ENCODE peak calls at places on chromosomes 2 and 18, in four cellular contexts. I is H1, B is H9, S is mesendoderm. H is an unnamed sample.

GRCh38 chr18:2914844-2915243 is 68.0 kb downstream of the EMILIN2 start:
- DNase-seq in I (no peak), B (no peak), S (no peak), H (peak)

GRCh38 chr2:74847075-74847858 is 13.3 kb downstream of the HK2 start:
- DNase-seq in I (no peak), B (no peak), S (no peak), H (peak)

GRCh38 chr18:78726326-78727056 is 253.1 kb upstream of the SALL3 start:
- DNase-seq in I (no peak), B (peak), S (no peak), H (no peak)

GRCh38 chr2:1729264-1729663 is 15.1 kb downstream of the PXDN start:
- DNase-seq in I (no peak), B (no peak), S (no peak), H (no peak)

GRCh38 chr2:230691005-230691647 is 21.5 kb upstream of the CAB39 start:
- DNase-seq in I (no peak), B (no peak), S (peak), H (peak)

GRCh38 chr2:208807756-208808155 is 401.2 kb downstream of the PTH2R start:
- DNase-seq in I (no peak), B (no peak), S (no peak), H (no peak)

GRCh38 chr2:239382384-239382880 is 18.4 kb downstream of the HDAC4 start:
- DNase-seq in I (no peak), B (no peak), S (no peak), H (no peak)

GRCh38 chr18:5961097-5961827 is 65.9 kb upstream of the TMEM200C start:
- DNase-seq in I (no peak), B (no peak), S (peak), H (no peak)

GRCh38 chr2:85259101-85259590 is 68.6 kb downstream of the TGOLN2 start:
- DNase-seq in I (no peak), B (no peak), S (peak), H (peak)

GRCh38 chr2:11765501-11765900 is 19.1 kb downstream of the LPIN1 start:
- DNase-seq in I (no peak), B (no peak), S (no peak), H (no peak)

GRCh38 chr2:11101430-11101829 is 53.8 kb upstream of the SLC66A3 start:
- DNase-seq in I (no peak), B (no peak), S (no peak), H (no peak)

GRCh38 chr2:196168181-196168580 is 3.2 kb downstream of the STK17B start:
- DNase-seq in I (no peak), B (no peak), S (peak), H (peak)

GRCh38 chr18:28669165-28669564 is 492.2 kb upstream of the CDH2 start:
- DNase-seq in I (no peak), B (no peak), S (no peak), H (no peak)

GRCh38 chr2:182064024-182064880 is 78.6 kb downstream of the PPP1R1C start:
- DNase-seq in I (no peak), B (no peak), S (no peak), H (peak)

GRCh38 chr2:206392118-206392517 is 51.2 kb upstream of the ADAM23 start:
- DNase-seq in I (peak), B (peak), S (peak), H (peak)

GRCh38 chr2:108428286-108429009 is 20.6 kb upstream of the GCC2 start:
- DNase-seq in I (no peak), B (no peak), S (no peak), H (no peak)

GRCh38 chr2:138090330-138090729 is 126.1 kb downstream of the HNMT start:
- DNase-seq in I (no peak), B (no peak), S (peak), H (peak)

GRCh38 chr18:24153397-24153796 is 14.5 kb downstream of the CABYR start:
- DNase-seq in I (no peak), B (no peak), S (no peak), H (no peak)

GRCh38 chr2:10547663-10548384 is 99.7 kb upstream of the ODC1 start:
- DNase-seq in I (no peak), B (no peak), S (peak), H (no peak)

GRCh38 chr2:140895378-140895777 is 1235.4 kb downstream of the LRP1B start:
- DNase-seq in I (no peak), B (peak), S (peak), H (no peak)

GRCh38 chr2:100064592-100065006 is 77.8 kb downstream of the AFF3 start:
- DNase-seq in I (no peak), B (no peak), S (no peak), H (no peak)

GRCh38 chr2:40964509-40964908 is 512.6 kb upstream of the SLC8A1 start:
- DNase-seq in I (no peak), B (no peak), S (no peak), H (no peak)

GRCh38 chr2:202237787-202238233 is 587 bp downstream of the SUMO1 start:
- DNase-seq in I (no peak), B (peak), S (peak), H (peak)

GRCh38 chr18:35688757-35689156 is 107.2 kb downstream of the GALNT1 start:
- DNase-seq in I (no peak), B (no peak), S (peak), H (no peak)

GRCh38 chr2:63047534-63048281 is 2.9 kb upstream of the OTX1 start:
- DNase-seq in I (peak), B (peak), S (peak), H (no peak)

GRCh38 chr2:234368861-234369261 is 128.0 kb downstream of the ARL4C start:
- DNase-seq in I (no peak), B (no peak), S (peak), H (peak)

GRCh38 chr2:56012216-56012615 is 88.6 kb upstream of the EFEMP1 start:
- DNase-seq in I (no peak), B (no peak), S (no peak), H (no peak)

GRCh38 chr2:236177967-236178909 is 10.1 kb upstream of the GBX2 start:
- DNase-seq in I (peak), B (peak), S (peak), H (peak)

GRCh38 chr18:688322-688721 is 24.1 kb downstream of the ENOSF1 start:
- DNase-seq in I (no peak), B (no peak), S (no peak), H (no peak)

GRCh38 chr2:128380061-128380889 is 61.6 kb upstream of the HS6ST1 start:
- DNase-seq in I (no peak), B (peak), S (no peak), H (no peak)

DNA sequence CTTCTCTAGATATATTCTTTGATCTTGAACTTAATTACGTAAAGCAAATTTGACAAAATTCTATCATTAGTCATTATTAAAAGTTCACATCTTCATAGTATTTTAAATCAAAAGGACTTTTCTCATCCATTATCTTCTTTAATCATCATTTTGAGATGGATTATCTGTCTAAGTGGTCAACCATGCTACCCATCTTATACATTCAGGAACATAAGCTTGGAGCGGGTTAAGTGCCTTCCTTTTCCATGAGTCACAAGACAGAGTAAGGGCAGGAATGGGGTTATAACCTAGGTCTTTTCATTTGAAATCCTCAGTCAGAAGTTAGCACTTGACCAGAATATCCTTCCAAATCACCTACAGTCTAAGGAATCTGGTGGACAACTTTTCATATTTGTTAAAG is 297.1 kb downstream of the TCF4 start:
- DNase-seq in I (no peak), B (no peak), S (peak), H (peak)
- H3K56ac ChIP-seq in I (no peak), B (no peak), S (no peak), H (no peak)

GRCh38 chr2:164933751-164934189 is 21.6 kb downstream of the SLC38A11 start:
- DNase-seq in I (no peak), B (no peak), S (no peak), H (no peak)
- H3K56ac ChIP-seq in I (no peak), B (no peak), S (no peak), H (no peak)

DNA sequence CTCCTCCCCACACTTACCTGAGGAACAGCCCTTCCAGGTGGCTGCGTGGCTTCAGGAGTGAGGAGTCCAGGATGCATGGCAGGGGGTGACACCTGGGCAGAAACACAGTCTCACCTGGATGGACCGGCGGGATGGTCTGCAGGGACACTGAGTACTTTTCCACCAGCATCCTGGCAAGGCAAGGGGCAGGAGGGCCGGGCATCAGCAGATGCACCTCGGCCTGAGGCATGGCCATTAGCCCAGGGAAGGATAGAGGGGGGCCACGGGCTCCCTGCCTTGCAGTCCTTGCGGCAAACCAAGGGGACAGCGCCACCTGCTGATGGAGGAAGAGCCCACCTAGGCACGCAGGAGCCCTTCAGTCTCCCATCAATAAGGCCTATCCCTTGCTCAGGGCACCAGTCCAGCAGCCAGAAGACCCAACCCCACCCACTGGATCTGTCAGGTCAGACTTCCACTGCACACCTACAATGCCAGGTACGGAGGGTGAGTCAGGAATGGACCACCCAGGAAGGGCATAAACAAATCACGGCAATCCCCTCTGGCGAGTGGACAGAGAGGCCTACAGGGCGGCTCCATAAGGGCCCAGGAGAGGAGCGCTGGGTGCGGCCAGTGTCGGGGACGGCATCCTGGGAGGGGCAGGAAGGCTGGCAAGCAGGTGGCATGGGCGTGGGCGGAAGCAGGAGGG is 26.0 kb downstream of the FAM178B start:
- DNase-seq in I (peak), B (peak), S (peak), H (peak)
- H3K56ac ChIP-seq in I (no peak), B (no peak), S (no peak), H (no peak)

DNA sequence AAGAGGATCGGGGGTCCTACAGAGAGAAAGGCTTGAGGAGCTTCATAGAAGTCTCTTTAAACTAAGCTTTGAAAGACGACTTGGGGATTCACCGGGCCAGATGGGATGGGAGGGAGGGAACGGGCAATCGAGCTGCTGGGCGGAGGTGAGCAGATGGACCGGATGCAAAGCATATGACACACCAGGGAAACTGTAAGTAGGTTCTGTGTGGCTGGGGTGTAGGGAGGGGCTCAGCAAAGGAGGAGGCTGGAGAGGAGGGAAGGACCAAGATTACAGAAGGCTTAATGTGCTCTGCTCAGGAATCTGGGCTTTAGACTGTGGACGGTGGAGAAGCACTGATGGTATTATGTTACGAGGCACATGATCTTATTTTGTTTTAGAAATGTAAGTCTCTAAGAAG is 131.5 kb downstream of the MAIP1 start:
- DNase-seq in I (no peak), B (no peak), S (no peak), H (no peak)
- H3K56ac ChIP-seq in I (no peak), B (no peak), S (no peak), H (no peak)

DNA sequence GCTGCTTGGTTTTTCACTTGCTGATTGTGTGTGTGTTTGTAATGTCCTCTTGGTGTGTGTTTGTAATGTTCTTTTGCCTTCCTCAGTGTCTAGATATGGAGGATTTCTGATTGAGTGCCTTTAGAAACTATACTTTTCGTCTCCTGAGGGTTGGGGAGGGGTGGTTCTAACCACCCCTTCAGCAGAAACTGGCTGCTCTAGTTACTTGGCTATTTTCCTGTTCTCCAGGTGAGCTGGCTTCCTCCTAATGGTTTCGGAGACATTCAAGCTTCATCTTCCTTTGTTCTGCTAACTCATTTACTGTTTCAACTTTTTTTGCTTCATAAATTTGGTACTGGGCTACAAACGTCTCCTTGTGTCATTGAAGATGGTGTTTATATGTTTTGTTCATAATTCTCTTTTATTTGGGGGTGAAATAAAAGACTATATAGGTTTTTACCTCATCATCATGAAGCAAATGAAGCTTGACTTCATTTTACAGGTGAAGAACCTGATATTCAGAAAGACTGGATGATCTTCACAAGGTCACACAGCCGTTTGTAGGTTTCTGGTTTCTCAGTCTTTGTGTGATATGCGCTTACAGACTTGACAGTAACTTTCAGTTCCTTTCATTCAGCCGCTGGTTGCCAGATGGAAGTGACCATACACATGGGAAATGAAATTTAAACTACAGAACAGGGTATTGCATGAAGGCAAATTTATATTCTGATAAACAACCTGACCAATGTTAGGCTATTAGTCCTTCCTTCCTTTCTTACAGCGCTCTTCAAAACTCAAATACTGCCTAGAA is 238.5 kb downstream of the GALR1 start:
- DNase-seq in I (no peak), B (no peak), S (no peak), H (no peak)
- H3K56ac ChIP-seq in I (no peak), B (no peak), S (no peak), H (no peak)

H was measured in IMR-90.